ENCODE peak calls at places on chromosome 2, in ten cellular contexts. One of them, this sample, is unnamed.

GRCh38 chr2:127811397-127811860 is 458 bp upstream of the WDR33 start:
- DNase-seq in iPS-NIHi11: no peak
- DNase-seq in DMS153: no peak
- DNase-seq in T-helper 2 cell: no peak
- DNase-seq in COR-L47: no peak
- DNase-seq in activated naive CD4-positive, alpha-beta T cell treated with anti-CD3 and anti-CD28 coated beads for 36 hours: no peak
- DNase-seq in stimulated activated CD8-positive, alpha-beta memory T cell treated with anti-CD3 and anti-CD28 coated beads, Interleukin-2, amount 100 ng/mL, for 1 hour: no peak
- DNase-seq in Peyer's patch: no peak
- DNase-seq in GM20000: no peak
- DNase-seq in activated T-cell treated with anti-CD3 and anti-CD28 coated beads, Interleukin-2, amount 50 U/mL, for 4 hours: no peak
- DNase-seq in this sample: no peak

GRCh38 chr2:44051948-44052347 is 56.2 kb upstream of the LRPPRC start:
- DNase-seq in iPS-NIHi11: peak
- DNase-seq in DMS153: no peak
- DNase-seq in T-helper 2 cell: no peak
- DNase-seq in COR-L47: no peak
- DNase-seq in activated naive CD4-positive, alpha-beta T cell treated with anti-CD3 and anti-CD28 coated beads for 36 hours: no peak
- DNase-seq in stimulated activated CD8-positive, alpha-beta memory T cell treated with anti-CD3 and anti-CD28 coated beads, Interleukin-2, amount 100 ng/mL, for 1 hour: no peak
- DNase-seq in Peyer's patch: no peak
- DNase-seq in GM20000: no peak
- DNase-seq in activated T-cell treated with anti-CD3 and anti-CD28 coated beads, Interleukin-2, amount 50 U/mL, for 4 hours: no peak
- DNase-seq in this sample: no peak

GRCh38 chr2:138244400-138245001 is 257.1 kb upstream of the SPOPL start:
- DNase-seq in iPS-NIHi11: no peak
- DNase-seq in DMS153: no peak
- DNase-seq in T-helper 2 cell: no peak
- DNase-seq in COR-L47: no peak
- DNase-seq in activated naive CD4-positive, alpha-beta T cell treated with anti-CD3 and anti-CD28 coated beads for 36 hours: no peak
- DNase-seq in stimulated activated CD8-positive, alpha-beta memory T cell treated with anti-CD3 and anti-CD28 coated beads, Interleukin-2, amount 100 ng/mL, for 1 hour: no peak
- DNase-seq in Peyer's patch: no peak
- DNase-seq in GM20000: no peak
- DNase-seq in activated T-cell treated with anti-CD3 and anti-CD28 coated beads, Interleukin-2, amount 50 U/mL, for 4 hours: no peak
- DNase-seq in this sample: no peak

GRCh38 chr2:29495068-29495467 is 379.9 kb downstream of the CLIP4 start:
- DNase-seq in iPS-NIHi11: no peak
- DNase-seq in DMS153: no peak
- DNase-seq in T-helper 2 cell: no peak
- DNase-seq in COR-L47: no peak
- DNase-seq in activated naive CD4-positive, alpha-beta T cell treated with anti-CD3 and anti-CD28 coated beads for 36 hours: no peak
- DNase-seq in stimulated activated CD8-positive, alpha-beta memory T cell treated with anti-CD3 and anti-CD28 coated beads, Interleukin-2, amount 100 ng/mL, for 1 hour: no peak
- DNase-seq in Peyer's patch: no peak
- DNase-seq in GM20000: no peak
- DNase-seq in activated T-cell treated with anti-CD3 and anti-CD28 coated beads, Interleukin-2, amount 50 U/mL, for 4 hours: no peak
- DNase-seq in this sample: no peak

GRCh38 chr2:74197049-74197448 is 1.4 kb upstream of the MTHFD2 start:
- DNase-seq in iPS-NIHi11: no peak
- DNase-seq in DMS153: no peak
- DNase-seq in T-helper 2 cell: no peak
- DNase-seq in COR-L47: no peak
- DNase-seq in activated naive CD4-positive, alpha-beta T cell treated with anti-CD3 and anti-CD28 coated beads for 36 hours: no peak
- DNase-seq in stimulated activated CD8-positive, alpha-beta memory T cell treated with anti-CD3 and anti-CD28 coated beads, Interleukin-2, amount 100 ng/mL, for 1 hour: no peak
- DNase-seq in Peyer's patch: no peak
- DNase-seq in GM20000: no peak
- DNase-seq in activated T-cell treated with anti-CD3 and anti-CD28 coated beads, Interleukin-2, amount 50 U/mL, for 4 hours: no peak
- DNase-seq in this sample: peak

GRCh38 chr2:110858135-110858737 is 125.9 kb downstream of the ACOXL start:
- DNase-seq in iPS-NIHi11: no peak
- DNase-seq in DMS153: no peak
- DNase-seq in T-helper 2 cell: peak
- DNase-seq in COR-L47: no peak
- DNase-seq in activated naive CD4-positive, alpha-beta T cell treated with anti-CD3 and anti-CD28 coated beads for 36 hours: peak
- DNase-seq in stimulated activated CD8-positive, alpha-beta memory T cell treated with anti-CD3 and anti-CD28 coated beads, Interleukin-2, amount 100 ng/mL, for 1 hour: no peak
- DNase-seq in Peyer's patch: peak
- DNase-seq in GM20000: peak
- DNase-seq in activated T-cell treated with anti-CD3 and anti-CD28 coated beads, Interleukin-2, amount 50 U/mL, for 4 hours: peak
- DNase-seq in this sample: peak

GRCh38 chr2:32418777-32419176 is 62.0 kb downstream of the BIRC6 start:
- DNase-seq in iPS-NIHi11: no peak
- DNase-seq in DMS153: no peak
- DNase-seq in T-helper 2 cell: no peak
- DNase-seq in COR-L47: no peak
- DNase-seq in activated naive CD4-positive, alpha-beta T cell treated with anti-CD3 and anti-CD28 coated beads for 36 hours: no peak
- DNase-seq in stimulated activated CD8-positive, alpha-beta memory T cell treated with anti-CD3 and anti-CD28 coated beads, Interleukin-2, amount 100 ng/mL, for 1 hour: no peak
- DNase-seq in Peyer's patch: no peak
- DNase-seq in GM20000: no peak
- DNase-seq in activated T-cell treated with anti-CD3 and anti-CD28 coated beads, Interleukin-2, amount 50 U/mL, for 4 hours: no peak
- DNase-seq in this sample: no peak

GRCh38 chr2:68482296-68482695 is 14.9 kb downstream of the APLF start:
- DNase-seq in iPS-NIHi11: no peak
- DNase-seq in DMS153: no peak
- DNase-seq in T-helper 2 cell: no peak
- DNase-seq in COR-L47: no peak
- DNase-seq in activated naive CD4-positive, alpha-beta T cell treated with anti-CD3 and anti-CD28 coated beads for 36 hours: no peak
- DNase-seq in stimulated activated CD8-positive, alpha-beta memory T cell treated with anti-CD3 and anti-CD28 coated beads, Interleukin-2, amount 100 ng/mL, for 1 hour: no peak
- DNase-seq in Peyer's patch: no peak
- DNase-seq in GM20000: no peak
- DNase-seq in activated T-cell treated with anti-CD3 and anti-CD28 coated beads, Interleukin-2, amount 50 U/mL, for 4 hours: no peak
- DNase-seq in this sample: no peak

GRCh38 chr2:57343391-57344006 is 703.1 kb upstream of the VRK2 start:
- DNase-seq in iPS-NIHi11: no peak
- DNase-seq in DMS153: no peak
- DNase-seq in T-helper 2 cell: no peak
- DNase-seq in COR-L47: peak
- DNase-seq in activated naive CD4-positive, alpha-beta T cell treated with anti-CD3 and anti-CD28 coated beads for 36 hours: no peak
- DNase-seq in stimulated activated CD8-positive, alpha-beta memory T cell treated with anti-CD3 and anti-CD28 coated beads, Interleukin-2, amount 100 ng/mL, for 1 hour: no peak
- DNase-seq in Peyer's patch: no peak
- DNase-seq in GM20000: no peak
- DNase-seq in activated T-cell treated with anti-CD3 and anti-CD28 coated beads, Interleukin-2, amount 50 U/mL, for 4 hours: no peak
- DNase-seq in this sample: no peak

GRCh38 chr2:172339431-172340010 is 87.9 kb upstream of the ITGA6 start:
- DNase-seq in iPS-NIHi11: no peak
- DNase-seq in DMS153: peak
- DNase-seq in T-helper 2 cell: no peak
- DNase-seq in COR-L47: peak
- DNase-seq in activated naive CD4-positive, alpha-beta T cell treated with anti-CD3 and anti-CD28 coated beads for 36 hours: peak
- DNase-seq in stimulated activated CD8-positive, alpha-beta memory T cell treated with anti-CD3 and anti-CD28 coated beads, Interleukin-2, amount 100 ng/mL, for 1 hour: no peak
- DNase-seq in Peyer's patch: no peak
- DNase-seq in GM20000: no peak
- DNase-seq in activated T-cell treated with anti-CD3 and anti-CD28 coated beads, Interleukin-2, amount 50 U/mL, for 4 hours: no peak
- DNase-seq in this sample: no peak

GRCh38 chr2:239013670-239013960 is 165.7 kb downstream of the TWIST2 start:
- DNase-seq in iPS-NIHi11: no peak
- DNase-seq in DMS153: no peak
- DNase-seq in T-helper 2 cell: no peak
- DNase-seq in COR-L47: no peak
- DNase-seq in activated naive CD4-positive, alpha-beta T cell treated with anti-CD3 and anti-CD28 coated beads for 36 hours: no peak
- DNase-seq in stimulated activated CD8-positive, alpha-beta memory T cell treated with anti-CD3 and anti-CD28 coated beads, Interleukin-2, amount 100 ng/mL, for 1 hour: no peak
- DNase-seq in Peyer's patch: no peak
- DNase-seq in GM20000: no peak
- DNase-seq in activated T-cell treated with anti-CD3 and anti-CD28 coated beads, Interleukin-2, amount 50 U/mL, for 4 hours: no peak
- DNase-seq in this sample: no peak

GRCh38 chr2:241775223-241776177 is 1.1 kb upstream of the GAL3ST2 start:
- DNase-seq in iPS-NIHi11: peak
- DNase-seq in DMS153: no peak
- DNase-seq in T-helper 2 cell: no peak
- DNase-seq in COR-L47: no peak
- DNase-seq in activated naive CD4-positive, alpha-beta T cell treated with anti-CD3 and anti-CD28 coated beads for 36 hours: no peak
- DNase-seq in stimulated activated CD8-positive, alpha-beta memory T cell treated with anti-CD3 and anti-CD28 coated beads, Interleukin-2, amount 100 ng/mL, for 1 hour: no peak
- DNase-seq in Peyer's patch: no peak
- DNase-seq in GM20000: peak
- DNase-seq in activated T-cell treated with anti-CD3 and anti-CD28 coated beads, Interleukin-2, amount 50 U/mL, for 4 hours: no peak
- DNase-seq in this sample: no peak

This sample was measured in Jurkat, Clone E6-1.